ENCODE peak calls at places on chromosomes 2 and 18, in four cellular contexts. L is GM13976, V is IMR-90, H is nephron progenitor cell. O is an unnamed sample.

GRCh38 chr2:141534671-141535359 is 596.0 kb downstream of the LRP1B start:
- DNase-seq in L (no peak), V (no peak), H (no peak), O (no peak)

GRCh38 chr18:24346254-24346653 is 51.4 kb downstream of the OSBPL1A start:
- DNase-seq in L (no peak), V (no peak), H (no peak), O (no peak)

GRCh38 chr2:212811036-212811805 is 272.6 kb upstream of the ERBB4 start:
- DNase-seq in L (no peak), V (peak; percentile 73), H (no peak), O (no peak)

GRCh38 chr2:108396845-108397244 is 19.1 kb downstream of the SULT1C4 start:
- DNase-seq in L (no peak), V (peak; percentile 47), H (no peak), O (no peak)

GRCh38 chr2:71224935-71225334 is 2.0 kb downstream of the PAIP2B start:
- DNase-seq in L (no peak), V (no peak), H (no peak), O (no peak)

GRCh38 chr18:56298935-56299334 is 339.5 kb downstream of the TXNL1 start:
- DNase-seq in L (no peak), V (peak; percentile 62), H (no peak), O (no peak)

GRCh38 chr2:239498981-239499633 is 98.3 kb upstream of the HDAC4 start:
- DNase-seq in L (no peak), V (no peak), H (no peak), O (no peak)

GRCh38 chr2:23791030-23791429 is 135.9 kb downstream of the ATAD2B start:
- DNase-seq in L (no peak), V (peak; percentile 91), H (no peak), O (no peak)

GRCh38 chr18:28040216-28040615 is 136.7 kb downstream of the CDH2 start:
- DNase-seq in L (no peak), V (no peak), H (no peak), O (no peak)

GRCh38 chr2:151241224-151241623 is 20.4 kb downstream of the RBM43 start:
- DNase-seq in L (no peak), V (peak; percentile 36), H (no peak), O (no peak)

DNA sequence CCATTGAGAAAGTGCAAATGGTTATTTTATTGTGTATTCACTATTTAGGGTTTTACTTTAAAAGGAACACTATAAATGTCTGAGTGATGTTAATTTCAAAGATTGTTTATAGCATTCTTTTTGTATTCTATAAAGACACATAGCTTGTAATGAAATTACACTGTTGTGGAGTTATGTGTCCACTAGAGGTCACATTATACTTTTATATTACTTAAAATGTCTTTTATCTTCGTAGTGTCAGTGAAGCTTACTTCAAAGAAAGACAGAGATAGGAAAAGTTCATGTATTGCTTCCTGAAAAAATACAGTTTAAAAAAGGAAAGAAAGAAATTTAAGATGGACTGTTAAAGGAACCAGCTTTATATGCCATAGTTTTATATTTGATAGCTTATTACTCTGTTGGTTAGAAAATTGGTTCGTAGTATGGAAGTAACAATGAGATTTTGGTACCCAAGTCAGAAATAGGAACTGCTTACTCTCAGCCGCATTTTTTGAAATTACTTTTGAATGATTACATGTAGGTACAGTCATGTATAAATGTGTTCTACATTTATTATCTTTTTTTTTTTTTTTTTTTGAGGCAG is 20.5 kb downstream of the APLF start:
- DNase-seq in L (peak; percentile 45), V (peak; percentile 53), H (no peak), O (peak; percentile 36)
- TF ChIP-seq CTCF in L (no peak), V (peak; percentile 56), H (peak; percentile 49), O (peak; percentile 36)

GRCh38 chr2:21025690-21026478 is 18.0 kb downstream of the APOB start:
- DNase-seq in L (no peak), V (no peak), H (no peak), O (no peak)

GRCh38 chr2:21028021-21028947 is 15.6 kb downstream of the APOB start:
- DNase-seq in L (no peak), V (no peak), H (no peak), O (no peak)

GRCh38 chr2:21024722-21025389 is 19.0 kb downstream of the APOB start:
- DNase-seq in L (no peak), V (no peak), H (no peak), O (no peak)

GRCh38 chr2:21024198-21024597 is 19.7 kb downstream of the APOB start:
- DNase-seq in L (no peak), V (no peak), H (no peak), O (no peak)

DNA sequence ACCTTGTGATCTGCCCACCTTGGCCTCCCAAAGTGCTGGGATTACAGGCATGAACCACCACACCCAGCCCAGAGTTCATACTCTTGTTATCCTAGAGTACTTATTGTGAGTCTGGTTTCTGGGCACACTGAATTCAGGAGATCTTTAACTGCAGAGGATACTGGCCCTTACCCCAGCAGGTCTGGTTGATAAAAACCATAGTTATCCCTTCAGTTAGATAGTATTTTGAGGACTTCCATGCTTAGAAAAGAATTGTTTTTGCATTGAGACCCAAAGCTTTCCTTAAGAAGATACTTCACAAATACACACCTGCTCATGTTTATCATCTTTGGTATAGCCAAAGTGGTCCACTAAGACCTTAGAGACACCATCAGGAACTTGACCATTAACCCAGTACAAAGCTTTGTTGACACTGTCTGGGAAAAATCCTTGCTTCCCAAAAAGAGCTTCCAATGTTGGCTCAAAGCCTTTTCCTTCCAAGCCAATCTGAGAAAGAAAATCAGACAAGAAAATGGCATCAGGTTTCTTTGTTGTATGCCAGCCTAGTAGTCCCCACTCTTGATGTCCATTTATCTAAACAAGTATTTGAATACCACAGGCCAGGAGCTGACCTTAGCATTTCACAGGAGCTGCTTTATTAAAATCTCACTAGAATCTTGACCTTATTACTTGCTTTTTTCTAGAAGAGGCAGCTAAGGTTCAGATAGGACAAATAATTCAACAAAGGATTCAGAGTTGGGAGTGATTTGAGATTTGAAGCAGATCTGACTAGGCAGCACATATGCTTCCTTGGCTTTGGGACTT is 17.2 kb downstream of the APOB start:
- DNase-seq in L (no peak), V (no peak), H (no peak), O (no peak)
- TF ChIP-seq CTCF in L (no peak), V (no peak), H (no peak), O (no peak)

GRCh38 chr2:152500336-152500735 is 165.4 kb downstream of the FMNL2 start:
- DNase-seq in L (no peak), V (no peak), H (no peak), O (no peak)
- TF ChIP-seq CTCF in L (no peak), V (no peak), H (no peak), O (no peak)

GRCh38 chr2:84861539-84861938 is 19.3 kb downstream of the TRABD2A start:
- DNase-seq in L (no peak), V (no peak), H (no peak), O (no peak)

GRCh38 chr2:84870306-84870705 is 10.6 kb downstream of the TRABD2A start:
- DNase-seq in L (no peak), V (no peak), H (no peak), O (no peak)

GRCh38 chr2:84862006-84862405 is 18.9 kb downstream of the TRABD2A start:
- DNase-seq in L (no peak), V (no peak), H (no peak), O (no peak)

GRCh38 chr2:84866121-84866520 is 14.8 kb downstream of the TRABD2A start:
- DNase-seq in L (no peak), V (peak; percentile 38), H (no peak), O (no peak)

DNA sequence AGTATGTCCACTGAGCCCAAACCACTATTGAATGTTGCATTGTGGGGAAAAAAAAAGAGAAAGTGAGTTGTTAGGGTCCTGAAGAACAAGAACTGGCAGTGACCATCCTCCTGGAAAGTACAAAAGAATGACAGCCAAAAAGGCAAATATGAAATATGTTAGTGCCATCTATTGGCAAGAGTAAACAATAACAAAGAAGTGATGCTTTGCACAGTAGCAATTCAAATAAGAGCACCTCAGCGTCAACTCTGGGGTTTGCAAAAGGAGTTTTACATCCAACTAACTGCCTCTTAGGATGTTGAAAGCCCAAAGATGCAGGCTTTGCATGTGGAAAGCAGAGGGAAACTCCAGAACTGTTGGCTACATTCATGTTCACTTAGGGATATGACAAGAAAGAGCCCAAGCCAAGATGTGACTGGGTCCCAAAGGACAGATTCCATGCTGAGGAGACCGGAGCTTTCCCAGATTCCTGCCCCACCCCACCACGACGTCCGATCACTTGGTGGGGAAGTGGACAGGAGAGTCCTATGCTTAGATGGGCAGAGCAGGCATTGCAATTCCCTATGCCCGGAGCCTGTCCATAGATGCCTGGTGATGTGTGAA is 15.6 kb downstream of the TRABD2A start:
- DNase-seq in L (peak; percentile 61), V (peak; percentile 43), H (no peak), O (peak; percentile 57)
- TF ChIP-seq CTCF in L (no peak), V (peak; percentile 43), H (no peak), O (peak; percentile 56)

DNA sequence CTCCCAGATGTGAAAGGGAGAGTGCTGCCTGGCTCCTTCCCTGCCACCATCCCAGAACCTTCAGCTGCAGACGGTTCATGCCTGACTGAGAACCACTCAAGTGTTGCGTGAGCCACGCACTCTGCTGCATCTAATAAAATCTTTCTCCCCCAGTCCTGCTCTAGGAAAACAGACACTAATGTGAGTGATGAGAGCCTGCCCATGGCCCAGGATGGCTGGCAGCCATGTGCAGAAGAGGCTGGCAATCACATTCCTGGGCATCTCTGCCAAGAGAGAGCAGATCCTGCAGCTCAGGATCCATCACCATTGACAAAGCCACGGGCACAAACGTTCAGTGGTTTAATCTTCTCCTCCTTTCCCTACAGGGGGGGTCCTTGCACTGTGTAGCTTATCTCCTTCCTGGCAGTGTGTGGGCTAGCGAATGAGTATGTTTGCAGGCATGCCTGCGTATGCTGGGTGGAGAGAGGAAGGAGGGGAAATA is 477.5 kb downstream of the SLC4A3 start:
- DNase-seq in L (no peak), V (peak; percentile 91), H (peak; percentile 46), O (no peak)
- TF ChIP-seq CTCF in L (no peak), V (peak; percentile 90), H (no peak), O (peak; percentile 7)

O was measured in GM13977.